ENCODE peak calls at places on chromosomes 12 and 14, in nine cellular contexts. T is T-helper 1 cell; X is hippocampal formation; M is small intestine; K is NCI-H146; O is dermis microvascular lymphatic vessel endothelial cell; B is mucosa of gallbladder; P is stimulated activated naive B cell treated with anti-CD40 and anti-IgM and Interleukin-4, amounts not matched to agents 10 μg/mL and 1 μg/mL and 100 μg/mL, for 72 hours; D is stimulated activated CD4-positive, alpha-beta T cell treated with anti-CD3 and anti-CD28 coated beads, Interleukin-4, amount 100 ng/mL, for 24 hours. Q is an unnamed sample.

GRCh38 chr12:18589316-18589715 is 148.5 kb downstream of the PLCZ1 start:
- DNase-seq in B (no peak), K (no peak), M (no peak), T (no peak), D (no peak), X (no peak), O (no peak), P (no peak), Q (no peak)

GRCh38 chr12:95986635-95987535 is 9.3 kb downstream of the HAL start:
- DNase-seq in B (no peak), D (no peak), O (no peak), P (no peak), T (no peak), M (no peak), X (no peak), K (no peak), Q (no peak)

GRCh38 chr14:101398011-101398410 is 163.3 kb upstream of the DIO3 start:
- DNase-seq in X (no peak), D (no peak), O (no peak), T (no peak), K (no peak), P (no peak), B (no peak), M (no peak), Q (no peak)

GRCh38 chr14:74401504-74402241 is 24.3 kb downstream of the SYNDIG1L start:
- DNase-seq in D (peak), M (peak), X (no peak), B (peak), O (no peak), P (peak), T (peak), K (no peak), Q (no peak)

GRCh38 chr14:39773387-39773786 is 341.2 kb upstream of the FBXO33 start:
- DNase-seq in D (no peak), O (no peak), K (no peak), T (no peak), X (no peak), P (no peak), M (no peak), B (no peak), Q (no peak)

GRCh38 chr12:105141320-105141918 is 33.9 kb downstream of the WASHC4 start:
- DNase-seq in K (no peak), M (no peak), D (no peak), B (no peak), T (no peak), P (no peak), O (no peak), X (no peak), Q (no peak)

GRCh38 chr12:111093428-111094142 is 173.2 kb upstream of the MYL2 start:
- DNase-seq in T (no peak), M (no peak), O (no peak), D (peak), P (peak), K (no peak), X (no peak), B (no peak), Q (no peak)

GRCh38 chr12:8709124-8709830 is 11.5 kb downstream of the RIMKLB start:
- DNase-seq in T (no peak), X (no peak), P (peak), M (peak), K (no peak), D (no peak), B (no peak), O (peak), Q (no peak)

GRCh38 chr12:86484473-86484872 is 228.3 kb upstream of the MGAT4C start:
- DNase-seq in O (no peak), D (no peak), M (no peak), P (no peak), K (no peak), B (no peak), T (no peak), X (no peak), Q (no peak)

GRCh38 chr12:124497658-124498057 is 69.8 kb downstream of the NCOR2 start:
- DNase-seq in K (no peak), X (peak), T (no peak), D (no peak), M (no peak), O (no peak), P (no peak), B (no peak), Q (no peak)

Q was measured in COR-L47.